ENCODE peak calls at places on chromosome 20, in six cellular contexts. V is pancreas, E is MM.1S, U is psoas muscle, S is Panc1, B is cardiac muscle cell. Q is an unnamed sample.

GRCh38 chr20:62929051-62929538 is 2.8 kb upstream of the DIDO1 start:
- DNase-seq in V (peak), E (no peak), U (peak), S (no peak), B (peak), Q (peak)

GRCh38 chr20:44460795-44461141 is 14.9 kb upstream of the TTPAL start:
- DNase-seq in V (no peak), E (peak), U (no peak), S (no peak), B (peak), Q (peak)

GRCh38 chr20:9241232-9241692 is 172.4 kb downstream of the PLCB4 start:
- DNase-seq in V (no peak), E (no peak), U (no peak), S (no peak), B (peak), Q (peak)

GRCh38 chr20:18006684-18007083 is 37.9 kb downstream of the MGME1 start:
- DNase-seq in V (no peak), E (no peak), U (no peak), S (no peak), B (no peak), Q (no peak)

GRCh38 chr20:45346291-45346718 is 1.9 kb downstream of the SDC4 start:
- DNase-seq in V (no peak), E (no peak), U (peak), S (no peak), B (no peak), Q (peak)

GRCh38 chr20:22819134-22819533 is 216.0 kb upstream of the SSTR4 start:
- DNase-seq in V (no peak), E (no peak), U (no peak), S (no peak), B (no peak), Q (no peak)

GRCh38 chr20:8132632-8133587 is 844 bp downstream of the PLCB1 start:
- DNase-seq in V (peak), E (no peak), U (peak), S (no peak), B (peak), Q (no peak)

GRCh38 chr20:54067606-54068174 is 2.7 kb downstream of the BCAS1 start:
- DNase-seq in V (peak), E (peak), U (no peak), S (peak), B (no peak), Q (peak)

GRCh38 chr20:47921306-47922279 is 136.3 kb upstream of the SULF2 start:
- DNase-seq in V (no peak), E (no peak), U (no peak), S (no peak), B (no peak), Q (no peak)

GRCh38 chr20:53660947-53661381 is 67.3 kb upstream of the ZNF217 start:
- DNase-seq in V (no peak), E (peak), U (no peak), S (no peak), B (no peak), Q (no peak)

GRCh38 chr20:19995220-19995863 is 21.8 kb upstream of the NAA20 start:
- DNase-seq in V (no peak), E (peak), U (no peak), S (no peak), B (peak), Q (no peak)

GRCh38 chr20:44092551-44093248 is 94.3 kb downstream of the JPH2 start:
- DNase-seq in V (no peak), E (peak), U (no peak), S (no peak), B (peak), Q (no peak)

GRCh38 chr20:63932606-63933160 is 23.5 kb downstream of the UCKL1 start:
- DNase-seq in V (no peak), E (no peak), U (no peak), S (no peak), B (no peak), Q (no peak)

GRCh38 chr20:64142546-64142945 is 21.7 kb upstream of the MYT1 start:
- DNase-seq in V (no peak), E (no peak), U (no peak), S (no peak), B (no peak), Q (no peak)

GRCh38 chr20:35515949-35516645 is 13.4 kb downstream of the C20orf173 start:
- DNase-seq in V (no peak), E (no peak), U (no peak), S (peak), B (peak), Q (peak)

GRCh38 chr20:576156-576555 is 32.6 kb upstream of the CSNK2A1 start:
- DNase-seq in V (no peak), E (no peak), U (no peak), S (no peak), B (no peak), Q (no peak)

GRCh38 chr20:58374906-58375760 is 13.9 kb upstream of the VAPB start:
- DNase-seq in V (no peak), E (no peak), U (no peak), S (no peak), B (peak), Q (no peak)

GRCh38 chr20:53142225-53142624 is 170.1 kb downstream of the TSHZ2 start:
- DNase-seq in V (no peak), E (no peak), U (no peak), S (no peak), B (no peak), Q (peak)

GRCh38 chr20:22303523-22303922 is 280.8 kb downstream of the FOXA2 start:
- DNase-seq in V (no peak), E (no peak), U (no peak), S (no peak), B (no peak), Q (no peak)

GRCh38 chr20:31821427-31821826 is 2.3 kb downstream of the MYLK2 start:
- DNase-seq in V (no peak), E (no peak), U (no peak), S (no peak), B (no peak), Q (no peak)

GRCh38 chr20:47400685-47401084 is 44.2 kb upstream of the ZMYND8 start:
- DNase-seq in V (no peak), E (no peak), U (no peak), S (no peak), B (no peak), Q (peak)

GRCh38 chr20:564195-564594 is 20.6 kb upstream of the CSNK2A1 start:
- DNase-seq in V (no peak), E (no peak), U (no peak), S (no peak), B (no peak), Q (no peak)

GRCh38 chr20:6837730-6838129 is 70.2 kb downstream of the BMP2 start:
- DNase-seq in V (no peak), E (no peak), U (no peak), S (no peak), B (no peak), Q (no peak)

GRCh38 chr20:64224344-64225165 is 31.0 kb upstream of the PCMTD2 start:
- DNase-seq in V (no peak), E (no peak), U (no peak), S (no peak), B (peak), Q (peak)

GRCh38 chr20:31485450-31486339 is 10.6 kb downstream of the REM1 start:
- DNase-seq in V (peak), E (no peak), U (peak), S (no peak), B (peak), Q (no peak)

GRCh38 chr20:55893031-55893430 is 112.3 kb downstream of the CBLN4 start:
- DNase-seq in V (no peak), E (no peak), U (no peak), S (no peak), B (no peak), Q (no peak)

GRCh38 chr20:4195499-4195898 is 180.1 kb upstream of the RNF24 start:
- DNase-seq in V (no peak), E (no peak), U (no peak), S (no peak), B (peak), Q (peak)

GRCh38 chr20:7924692-7925091 is 15.6 kb downstream of the HAO1 start:
- DNase-seq in V (no peak), E (no peak), U (no peak), S (peak), B (peak), Q (peak)

GRCh38 chr20:24131281-24131680 is 142.7 kb upstream of the GGTLC1 start:
- DNase-seq in V (no peak), E (no peak), U (no peak), S (no peak), B (no peak), Q (peak)

GRCh38 chr20:49713779-49714712 is at the start of gene B4GALT5:
- DNase-seq in V (peak), E (peak), U (peak), S (peak), B (peak), Q (peak)

GRCh38 chr20:45174434-45175364 is at the start of gene PI3:
- DNase-seq in V (peak), E (no peak), U (no peak), S (no peak), B (peak), Q (peak)

GRCh38 chr20:50269111-50270033 is 78.7 kb downstream of the CEBPB start:
- DNase-seq in V (no peak), E (no peak), U (no peak), S (no peak), B (no peak), Q (no peak)

GRCh38 chr20:57540889-57541288 is 15.9 kb upstream of the CTCFL start:
- DNase-seq in V (no peak), E (no peak), U (no peak), S (no peak), B (no peak), Q (no peak)

GRCh38 chr20:36030143-36030542 is 61.8 kb downstream of the CNBD2 start:
- DNase-seq in V (no peak), E (no peak), U (peak), S (no peak), B (peak), Q (no peak)

GRCh38 chr20:53872081-53872541 is 198.3 kb downstream of the BCAS1 start:
- DNase-seq in V (no peak), E (peak), U (no peak), S (no peak), B (no peak), Q (no peak)

GRCh38 chr20:50389437-50389807 is 120.8 kb upstream of the PTPN1 start:
- DNase-seq in V (peak), E (no peak), U (no peak), S (no peak), B (no peak), Q (no peak)

GRCh38 chr20:3168829-3169590 is 4.3 kb downstream of the LZTS3 start:
- DNase-seq in V (no peak), E (no peak), U (no peak), S (no peak), B (no peak), Q (no peak)

GRCh38 chr20:3167738-3168078 is 5.6 kb downstream of the LZTS3 start:
- DNase-seq in V (no peak), E (no peak), U (no peak), S (no peak), B (no peak), Q (no peak)

GRCh38 chr20:3166913-3167342 is 6.4 kb downstream of the LZTS3 start:
- DNase-seq in V (no peak), E (no peak), U (no peak), S (no peak), B (no peak), Q (no peak)

GRCh38 chr20:3166338-3166912 is 6.8 kb upstream of the FASTKD5 start:
- DNase-seq in V (no peak), E (no peak), U (no peak), S (no peak), B (no peak), Q (no peak)

DNA sequence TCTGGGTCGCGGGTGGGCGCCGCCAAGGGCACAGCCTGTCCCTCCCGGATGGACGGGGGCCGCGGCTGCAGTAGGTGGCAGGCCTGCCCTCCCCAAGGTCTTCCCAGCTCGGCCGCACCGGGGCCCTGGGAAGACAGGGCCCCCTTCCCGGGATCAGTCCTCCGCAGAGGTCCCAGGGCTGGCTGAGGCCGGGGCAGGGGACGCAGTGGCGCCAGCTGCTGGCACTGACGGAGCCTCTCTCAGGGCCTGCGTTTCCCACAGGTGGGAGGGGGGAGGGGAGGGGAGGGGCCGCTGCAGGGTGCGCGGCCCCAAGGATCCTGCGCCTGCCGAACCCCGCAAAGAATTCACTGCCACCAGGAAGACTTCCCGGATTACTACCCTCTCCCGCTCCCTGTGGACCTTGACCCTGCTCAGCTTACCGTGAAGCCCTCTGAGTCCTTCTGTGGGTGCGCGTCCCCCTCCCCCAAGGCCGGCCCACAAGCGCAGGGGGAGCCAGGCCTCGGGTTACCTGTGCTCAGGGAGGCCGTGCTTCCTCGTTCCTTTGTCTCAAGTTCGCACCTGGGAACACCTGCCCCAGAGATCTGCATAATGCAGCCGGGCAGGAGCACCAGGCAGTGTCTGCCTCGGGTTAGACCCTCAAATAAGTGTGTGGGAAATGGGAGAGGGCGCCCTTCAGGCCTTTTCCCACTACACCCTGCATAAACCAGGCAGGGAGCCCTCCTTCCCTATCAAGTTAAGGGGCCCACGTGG is 5.1 kb downstream of the LZTS3 start:
- DNase-seq in V (peak), E (no peak), U (no peak), S (no peak), B (no peak), Q (no peak)
- TF ChIP-seq CTCF in V (no peak), E (no peak), U (no peak), S (no peak), B (no peak), Q (no peak)

GRCh38 chr20:29689411-29690225 is 1567.8 kb upstream of the DEFB115 start:
- DNase-seq in V (peak), E (no peak), U (no peak), S (no peak), B (peak), Q (no peak)
- H3K27ac ChIP-seq in V (no peak), E (no peak), U (no peak), S (no peak), B (no peak), Q (no peak)

GRCh38 chr20:34083137-34083536 is 28.9 kb downstream of the EIF2S2 start:
- DNase-seq in V (peak), E (no peak), U (peak), S (no peak), B (peak), Q (peak)
- TF ChIP-seq CTCF in V (no peak), E (no peak), U (peak), S (no peak), B (peak), Q (peak)

DNA sequence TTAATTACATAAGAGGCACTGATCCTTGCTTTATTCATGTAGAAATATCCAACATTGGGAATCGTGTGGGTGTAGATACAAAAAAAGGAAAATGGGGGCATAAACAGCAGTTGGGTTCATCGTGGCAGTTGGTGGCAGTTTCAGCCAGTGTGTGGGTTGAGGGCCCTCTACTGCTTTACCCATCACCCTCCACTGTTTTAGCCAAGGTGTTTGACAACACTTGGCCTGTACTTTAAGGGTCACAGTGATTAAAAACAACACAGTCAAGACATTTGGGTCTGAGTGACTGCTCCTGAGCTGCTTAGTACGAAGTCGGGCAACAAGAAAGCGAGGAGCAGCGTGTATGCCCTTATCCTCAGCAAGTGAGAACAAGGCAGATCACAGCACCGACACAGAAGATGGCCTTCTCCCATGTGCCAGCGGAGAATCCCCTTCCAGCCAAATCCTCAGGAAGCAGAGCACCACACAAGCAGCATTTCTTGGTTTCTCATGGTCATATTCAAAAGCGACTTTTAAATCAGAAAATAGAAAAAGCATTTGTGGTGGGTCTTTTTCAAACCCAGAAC is 23.7 kb downstream of the EIF2S2 start:
- DNase-seq in V (no peak), E (no peak), U (no peak), S (no peak), B (no peak), Q (no peak)
- H3K27ac ChIP-seq in V (no peak), E (no peak), U (no peak), S (no peak), B (peak), Q (peak)

GRCh38 chr20:2276015-2276414 is 19.8 kb upstream of the TGM3 start:
- DNase-seq in V (no peak), E (no peak), U (no peak), S (no peak), B (no peak), Q (no peak)
- TF ChIP-seq CTCF in V (no peak), E (no peak), U (no peak), S (no peak), B (no peak), Q (no peak)

GRCh38 chr20:38258545-38259223 is 1.9 kb downstream of the KIAA1755 start:
- DNase-seq in V (no peak), E (no peak), U (no peak), S (no peak), B (no peak), Q (no peak)

GRCh38 chr20:38256966-38257365 is 3.6 kb downstream of the KIAA1755 start:
- DNase-seq in V (no peak), E (no peak), U (no peak), S (no peak), B (no peak), Q (no peak)

GRCh38 chr20:38255389-38255788 is 5.1 kb downstream of the KIAA1755 start:
- DNase-seq in V (no peak), E (no peak), U (no peak), S (no peak), B (peak), Q (no peak)

GRCh38 chr20:38252292-38253288 is 7.9 kb downstream of the KIAA1755 start:
- DNase-seq in V (no peak), E (no peak), U (no peak), S (no peak), B (peak), Q (no peak)

GRCh38 chr20:38256021-38256420 is 4.5 kb downstream of the KIAA1755 start:
- DNase-seq in V (no peak), E (no peak), U (no peak), S (no peak), B (no peak), Q (no peak)
- H3K27ac ChIP-seq in V (no peak), E (no peak), U (no peak), S (no peak), B (no peak), Q (no peak)

GRCh38 chr20:52105573-52106422 is 85.8 kb downstream of the ZFP64 start:
- DNase-seq in V (no peak), E (no peak), U (no peak), S (no peak), B (peak), Q (peak)
- TF ChIP-seq CTCF in V (no peak), E (no peak), U (no peak), S (no peak), B (peak), Q (peak)

DNA sequence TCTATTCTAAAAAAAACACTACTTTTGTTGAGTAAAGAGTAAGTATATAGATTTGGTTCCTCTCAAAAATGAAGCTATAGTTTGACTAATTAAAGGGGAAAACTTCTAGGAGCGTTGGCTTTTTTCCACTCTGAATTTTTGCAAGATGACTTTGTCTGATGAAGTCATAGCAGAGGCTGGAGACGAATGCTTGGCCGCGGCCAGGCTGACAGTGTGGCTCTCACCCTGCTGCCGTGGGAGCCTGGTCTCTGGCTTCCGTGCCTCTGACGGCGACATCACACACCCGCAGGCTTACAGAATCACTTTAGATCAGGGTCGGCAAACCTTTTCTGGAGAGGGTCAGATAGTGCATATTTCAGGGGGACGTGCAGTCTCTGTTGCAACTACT is 144.9 kb downstream of the PHACTR3 start:
- DNase-seq in V (no peak), E (no peak), U (peak), S (no peak), B (peak), Q (no peak)
- H3K27ac ChIP-seq in V (no peak), E (no peak), U (no peak), S (no peak), B (no peak), Q (no peak)

Q was measured in RWPE1.